ENCODE peak calls at places on chromosomes 16 and 17, in eight cellular contexts. A is fibroblast of the conjunctiva; B is brain microvascular endothelial cell; Y is NCI-H446; Z is AG08395; C is K562; P is T-cell; L is stimulated activated CD8-positive, alpha-beta memory T cell treated with anti-CD3 and anti-CD28 coated beads, Interleukin-7, amount 100 ng/mL, for 1 hour. G is an unnamed sample.

GRCh38 chr17:76497979-76498885 is 3.0 kb downstream of the RHBDF2 start:
- DNase-seq in Z (peak), A (peak), Y (peak), P (no peak), C (no peak), B (peak), L (no peak), G (no peak)

GRCh38 chr17:5135726-5136579 is 20.1 kb downstream of the USP6 start:
- DNase-seq in Y (no peak), Z (no peak), B (no peak), L (no peak), P (no peak), C (no peak), A (no peak), G (no peak)

GRCh38 chr17:13995856-13996635 is 73.3 kb upstream of the COX10 start:
- DNase-seq in A (no peak), B (no peak), Y (no peak), Z (peak), P (no peak), C (no peak), L (no peak), G (no peak)

GRCh38 chr17:13346081-13346533 is 255.6 kb downstream of the HS3ST3A1 start:
- DNase-seq in B (peak), L (no peak), C (no peak), Z (peak), Y (no peak), P (no peak), A (peak), G (no peak)

GRCh38 chr17:30426292-30426691 is 47.6 kb downstream of the CPD start:
- DNase-seq in A (no peak), B (no peak), C (no peak), Z (no peak), L (no peak), P (no peak), Y (no peak), G (no peak)

GRCh38 chr17:12421077-12421476 is 244.6 kb upstream of the MYOCD start:
- DNase-seq in C (no peak), B (no peak), A (no peak), Z (no peak), L (no peak), Y (no peak), P (no peak), G (no peak)

GRCh38 chr16:77723108-77723514 is 797 bp downstream of the NUDT7 start:
- DNase-seq in L (no peak), Y (no peak), P (no peak), A (no peak), Z (peak), C (peak), B (no peak), G (no peak)

GRCh38 chr17:58313815-58314705 is 14.5 kb downstream of the TSPOAP1 start:
- DNase-seq in Y (no peak), Z (no peak), C (no peak), B (no peak), A (no peak), P (no peak), L (no peak), G (no peak)

GRCh38 chr17:49497147-49498036 is 2.3 kb downstream of the NGFR start:
- DNase-seq in B (no peak), P (no peak), A (no peak), L (no peak), Y (no peak), Z (peak), C (no peak), G (no peak)

GRCh38 chr17:65609749-65610148 is 48.3 kb upstream of the AXIN2 start:
- DNase-seq in Z (no peak), C (no peak), B (no peak), Y (no peak), P (no peak), A (no peak), L (no peak), G (no peak)

GRCh38 chr16:74297296-74297665 is 667 bp downstream of the PSMD7 start:
- DNase-seq in B (peak), L (peak), C (peak), P (no peak), Z (peak), A (no peak), Y (no peak), G (no peak)

GRCh38 chr17:17156107-17156506 is 50.0 kb downstream of the PLD6 start:
- DNase-seq in C (no peak), B (peak), A (peak), Y (no peak), P (no peak), Z (peak), L (no peak), G (no peak)

GRCh38 chr16:27240948-27241531 is 27.5 kb downstream of the NSMCE1 start:
- DNase-seq in L (no peak), A (no peak), C (no peak), Y (no peak), Z (peak), B (peak), P (no peak), G (no peak)

GRCh38 chr16:57485091-57485915 is 990 bp downstream of the DOK4 start:
- DNase-seq in L (no peak), B (no peak), Z (no peak), P (no peak), C (peak), A (no peak), Y (no peak), G (no peak)

GRCh38 chr17:40450175-40450574 is 6.9 kb downstream of the IGFBP4 start:
- DNase-seq in Z (no peak), Y (no peak), L (peak), A (no peak), B (no peak), P (no peak), C (peak), G (no peak)

GRCh38 chr17:72931163-72931562 is 161.3 kb downstream of the SLC39A11 start:
- DNase-seq in A (no peak), C (no peak), P (no peak), Z (no peak), L (no peak), Y (no peak), B (no peak), G (no peak)

GRCh38 chr16:51276335-51276734 is 125.3 kb upstream of the SALL1 start:
- DNase-seq in B (no peak), L (no peak), C (no peak), Y (no peak), Z (peak), A (no peak), P (no peak), G (no peak)

GRCh38 chr16:83813818-83814653 is 6.3 kb downstream of the HSBP1 start:
- DNase-seq in L (no peak), P (no peak), B (peak), C (no peak), Z (peak), Y (no peak), A (peak), G (no peak)

GRCh38 chr17:72388765-72389473 is 268.1 kb downstream of the SOX9 start:
- DNase-seq in Z (no peak), L (no peak), B (no peak), P (no peak), Y (no peak), A (no peak), C (no peak), G (no peak)

GRCh38 chr17:32769846-32770245 is 107.1 kb downstream of the MYO1D start:
- DNase-seq in Z (no peak), B (no peak), L (no peak), A (no peak), P (no peak), C (no peak), Y (no peak), G (no peak)

GRCh38 chr16:89167425-89167941 is 4.1 kb upstream of the CDH15 start:
- DNase-seq in L (peak), P (peak), C (peak), A (peak), B (peak), Y (peak), Z (peak), G (no peak)

GRCh38 chr16:50301626-50302471 is 35.5 kb downstream of the ADCY7 start:
- DNase-seq in L (no peak), B (peak), A (no peak), C (no peak), Z (peak), P (no peak), Y (no peak), G (peak)

GRCh38 chr16:65666132-65666869 is 544.4 kb upstream of the CDH11 start:
- DNase-seq in C (no peak), B (no peak), P (no peak), L (no peak), Y (no peak), Z (no peak), A (no peak), G (no peak)

GRCh38 chr17:45110676-45111611 is 21.4 kb downstream of the PLCD3 start:
- DNase-seq in B (no peak), P (no peak), Y (no peak), C (no peak), A (no peak), L (no peak), Z (peak), G (no peak)

GRCh38 chr17:47872651-47873161 is 21.7 kb upstream of the SP6 start:
- DNase-seq in P (no peak), Y (no peak), C (no peak), L (no peak), B (no peak), Z (no peak), A (no peak), G (no peak)